ENCODE peak calls at places on chromosomes 12 and 14, in four cellular contexts. One of them, this sample, is unnamed. For H3K36me3, the result is how much of the 10 kb centered on the place peaks cover.

GRCh38 chr12:64446295-64446694 is 5.6 kb upstream of the TBK1 start:
- DNase-seq in neuronal stem cell: no peak
- DNase-seq in spleen: no peak
- DNase-seq in CD8-positive, alpha-beta memory T cell: no peak
- DNase-seq in this sample: no peak

GRCh38 chr12:116687888-116688287 is 50.0 kb downstream of the SPRING1 start:
- DNase-seq in CD8-positive, alpha-beta memory T cell: no peak
- DNase-seq in neuronal stem cell: no peak
- DNase-seq in spleen: peak
- DNase-seq in this sample: no peak

GRCh38 chr12:988616-989015 is 2.4 kb upstream of the ERC1 start:
- DNase-seq in CD8-positive, alpha-beta memory T cell: peak
- DNase-seq in neuronal stem cell: no peak
- DNase-seq in spleen: no peak
- DNase-seq in this sample: no peak

GRCh38 chr12:50732591-50732990 is 31.3 kb upstream of the ATF1 start:
- DNase-seq in spleen: no peak
- DNase-seq in CD8-positive, alpha-beta memory T cell: no peak
- DNase-seq in neuronal stem cell: no peak
- DNase-seq in this sample: peak

GRCh38 chr12:21308785-21309184 is 25.9 kb downstream of the SLCO1A2 start:
- DNase-seq in CD8-positive, alpha-beta memory T cell: no peak
- DNase-seq in neuronal stem cell: no peak
- DNase-seq in spleen: no peak
- DNase-seq in this sample: no peak

GRCh38 chr14:105311838-105312237 is 2.7 kb upstream of the PACS2 start:
- DNase-seq in neuronal stem cell: no peak
- DNase-seq in CD8-positive, alpha-beta memory T cell: no peak
- DNase-seq in spleen: no peak
- DNase-seq in this sample: no peak

GRCh38 chr12:58365087-58365390 is 423.7 kb downstream of the ATP23 start:
- DNase-seq in spleen: no peak
- DNase-seq in neuronal stem cell: no peak
- DNase-seq in CD8-positive, alpha-beta memory T cell: no peak
- DNase-seq in this sample: no peak

GRCh38 chr12:22121224-22121623 is 75.2 kb downstream of the CMAS start:
- DNase-seq in neuronal stem cell: no peak
- DNase-seq in CD8-positive, alpha-beta memory T cell: peak
- DNase-seq in spleen: no peak
- DNase-seq in this sample: no peak

GRCh38 chr12:120314220-120314619 is 12.1 kb downstream of the SIRT4 start:
- DNase-seq in spleen: peak
- DNase-seq in neuronal stem cell: no peak
- DNase-seq in CD8-positive, alpha-beta memory T cell: no peak
- DNase-seq in this sample: peak

GRCh38 chr14:100755649-100756048 is 29.0 kb downstream of the DLK1 start:
- DNase-seq in spleen: no peak
- DNase-seq in neuronal stem cell: no peak
- DNase-seq in CD8-positive, alpha-beta memory T cell: no peak
- DNase-seq in this sample: no peak

GRCh38 chr12:6941786-6942185 is 1.8 kb upstream of the RNU7-1 start:
- DNase-seq in neuronal stem cell: no peak
- DNase-seq in CD8-positive, alpha-beta memory T cell: no peak
- DNase-seq in spleen: peak
- DNase-seq in this sample: no peak

GRCh38 chr14:91946313-91947195 is 940 bp downstream of the FBLN5 start:
- DNase-seq in CD8-positive, alpha-beta memory T cell: no peak
- DNase-seq in spleen: no peak
- DNase-seq in neuronal stem cell: no peak
- DNase-seq in this sample: no peak

DNA sequence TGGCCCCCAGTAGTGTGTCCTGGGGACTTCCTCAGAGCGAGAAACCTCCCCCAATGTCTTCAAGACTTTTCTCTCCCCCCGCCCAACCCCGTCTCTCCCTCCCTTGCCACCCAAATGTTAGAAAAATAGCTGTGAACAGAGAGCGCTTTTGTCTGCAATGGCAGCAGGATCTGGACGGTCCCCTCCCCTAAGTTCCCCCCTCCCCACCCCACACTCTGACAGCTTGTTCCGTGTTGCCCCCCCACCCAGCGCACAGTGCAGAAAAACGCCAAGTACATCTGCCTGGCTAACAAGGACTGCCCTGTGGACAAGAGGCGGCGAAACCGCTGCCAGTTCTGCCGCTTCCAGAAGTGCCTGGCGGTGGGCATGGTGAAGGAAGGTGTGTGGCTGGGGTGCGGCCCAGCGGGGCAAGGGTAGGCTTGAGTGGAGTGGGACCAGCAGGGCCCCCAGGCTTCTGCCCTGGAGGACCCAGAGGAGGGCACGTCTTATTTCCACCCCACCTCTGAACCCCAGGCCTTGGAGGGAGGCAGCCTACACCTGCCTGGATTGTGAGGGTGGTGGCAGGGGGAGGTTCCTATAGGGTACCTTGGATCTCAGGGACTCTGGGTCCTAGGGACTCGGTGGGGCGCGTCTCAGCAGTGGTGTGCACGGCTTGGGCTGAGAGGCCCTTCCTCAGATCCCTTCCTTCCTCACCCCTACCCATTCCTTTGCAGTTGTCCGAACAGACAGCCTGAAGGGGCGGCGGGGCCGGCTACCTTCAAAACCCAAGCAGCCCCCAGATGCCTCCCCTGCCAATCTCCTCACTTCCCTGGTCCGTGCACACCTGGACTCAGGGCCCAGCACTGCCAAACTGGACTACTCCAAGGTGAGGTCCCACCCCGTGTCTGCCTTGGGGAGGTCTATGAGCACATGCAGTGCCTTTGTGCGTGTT is 4.8 kb downstream of the NR4A1 start:
- DNase-seq in spleen: peak
- DNase-seq in CD8-positive, alpha-beta memory T cell: no peak
- DNase-seq in neuronal stem cell: no peak
- DNase-seq in this sample: no peak
- H3K36me3 ChIP-seq in spleen: half or more
- H3K36me3 ChIP-seq in CD8-positive, alpha-beta memory T cell: under half
- H3K36me3 ChIP-seq in neuronal stem cell: under half
- H3K36me3 ChIP-seq in this sample: under half

GRCh38 chr12:128534906-128535305 is 267.9 kb downstream of the TMEM132C start:
- DNase-seq in CD8-positive, alpha-beta memory T cell: no peak
- DNase-seq in spleen: no peak
- DNase-seq in neuronal stem cell: no peak
- DNase-seq in this sample: no peak
- H3K27ac ChIP-seq in CD8-positive, alpha-beta memory T cell: no peak
- H3K27ac ChIP-seq in spleen: no peak
- H3K27ac ChIP-seq in neuronal stem cell: no peak
- H3K27ac ChIP-seq in this sample: no peak

GRCh38 chr14:80959448-80960006 is 4.1 kb downstream of the TSHR start:
- DNase-seq in spleen: no peak
- DNase-seq in neuronal stem cell: no peak
- DNase-seq in CD8-positive, alpha-beta memory T cell: peak
- DNase-seq in this sample: no peak
- H3K4me3 ChIP-seq in spleen: no peak
- H3K4me3 ChIP-seq in neuronal stem cell: no peak
- H3K4me3 ChIP-seq in CD8-positive, alpha-beta memory T cell: peak
- H3K4me3 ChIP-seq in this sample: no peak

DNA sequence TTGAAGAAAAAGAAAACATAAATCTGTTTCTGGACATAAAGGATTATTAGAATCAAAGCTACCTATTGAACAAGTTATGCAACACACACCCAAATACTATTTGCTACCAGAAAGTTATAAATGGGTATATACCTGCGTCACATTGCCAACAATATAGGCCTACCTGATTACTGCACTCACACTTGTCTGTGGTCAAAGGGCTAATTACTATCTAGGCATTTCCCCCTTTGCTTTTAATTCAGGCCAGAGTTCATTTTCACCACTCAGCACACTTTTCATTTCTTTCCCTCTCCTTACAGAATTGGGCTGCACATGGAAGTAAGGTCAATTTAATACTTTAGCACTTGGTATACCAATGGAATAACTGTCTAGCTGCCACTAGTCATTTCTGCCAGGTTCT is 1.7 kb downstream of the SOS2 start:
- DNase-seq in neuronal stem cell: no peak
- DNase-seq in CD8-positive, alpha-beta memory T cell: no peak
- DNase-seq in spleen: no peak
- DNase-seq in this sample: no peak
- H3K36me3 ChIP-seq in neuronal stem cell: under half
- H3K36me3 ChIP-seq in CD8-positive, alpha-beta memory T cell: under half
- H3K36me3 ChIP-seq in spleen: under half
- H3K36me3 ChIP-seq in this sample: under half

GRCh38 chr14:61372379-61372778 is 51.0 kb downstream of the PRKCH start:
- DNase-seq in neuronal stem cell: no peak
- DNase-seq in spleen: no peak
- DNase-seq in CD8-positive, alpha-beta memory T cell: no peak
- DNase-seq in this sample: no peak

GRCh38 chr14:61368061-61368710 is 46.8 kb downstream of the PRKCH start:
- DNase-seq in neuronal stem cell: no peak
- DNase-seq in CD8-positive, alpha-beta memory T cell: no peak
- DNase-seq in spleen: no peak
- DNase-seq in this sample: no peak

GRCh38 chr14:61372842-61373555 is 51.6 kb downstream of the PRKCH start:
- DNase-seq in neuronal stem cell: no peak
- DNase-seq in spleen: no peak
- DNase-seq in CD8-positive, alpha-beta memory T cell: no peak
- DNase-seq in this sample: no peak

GRCh38 chr14:61365667-61366194 is 44.4 kb downstream of the PRKCH start:
- DNase-seq in spleen: no peak
- DNase-seq in neuronal stem cell: no peak
- DNase-seq in CD8-positive, alpha-beta memory T cell: no peak
- DNase-seq in this sample: no peak

GRCh38 chr14:61369097-61369496 is 47.7 kb downstream of the PRKCH start:
- DNase-seq in neuronal stem cell: no peak
- DNase-seq in CD8-positive, alpha-beta memory T cell: no peak
- DNase-seq in spleen: no peak
- DNase-seq in this sample: no peak
- H3K27ac ChIP-seq in neuronal stem cell: no peak
- H3K27ac ChIP-seq in CD8-positive, alpha-beta memory T cell: no peak
- H3K27ac ChIP-seq in spleen: no peak
- H3K27ac ChIP-seq in this sample: no peak

GRCh38 chr14:90399541-90400444 is 3.0 kb downstream of the CALM1 start:
- DNase-seq in CD8-positive, alpha-beta memory T cell: peak
- DNase-seq in neuronal stem cell: peak
- DNase-seq in spleen: peak
- DNase-seq in this sample: peak

GRCh38 chr14:90398841-90399540 is 2.2 kb downstream of the CALM1 start:
- DNase-seq in spleen: no peak
- DNase-seq in neuronal stem cell: no peak
- DNase-seq in CD8-positive, alpha-beta memory T cell: no peak
- DNase-seq in this sample: no peak

GRCh38 chr14:90402009-90402408 is 5.2 kb downstream of the CALM1 start:
- DNase-seq in spleen: no peak
- DNase-seq in CD8-positive, alpha-beta memory T cell: peak
- DNase-seq in neuronal stem cell: no peak
- DNase-seq in this sample: no peak

GRCh38 chr14:90403065-90403464 is 6.2 kb downstream of the CALM1 start:
- DNase-seq in spleen: no peak
- DNase-seq in neuronal stem cell: no peak
- DNase-seq in CD8-positive, alpha-beta memory T cell: no peak
- DNase-seq in this sample: no peak

GRCh38 chr14:90400904-90401561 is 4.2 kb downstream of the CALM1 start:
- DNase-seq in spleen: no peak
- DNase-seq in CD8-positive, alpha-beta memory T cell: no peak
- DNase-seq in neuronal stem cell: no peak
- DNase-seq in this sample: no peak
- H3K4me3 ChIP-seq in spleen: no peak
- H3K4me3 ChIP-seq in CD8-positive, alpha-beta memory T cell: no peak
- H3K4me3 ChIP-seq in neuronal stem cell: no peak
- H3K4me3 ChIP-seq in this sample: no peak

GRCh38 chr12:56591111-56591510 is 39.0 kb downstream of the BAZ2A start:
- DNase-seq in spleen: no peak
- DNase-seq in neuronal stem cell: no peak
- DNase-seq in CD8-positive, alpha-beta memory T cell: no peak
- DNase-seq in this sample: no peak

GRCh38 chr12:56591961-56592360 is 38.2 kb downstream of the BAZ2A start:
- DNase-seq in neuronal stem cell: no peak
- DNase-seq in CD8-positive, alpha-beta memory T cell: no peak
- DNase-seq in spleen: no peak
- DNase-seq in this sample: no peak

GRCh38 chr12:56596815-56597214 is 33.3 kb downstream of the BAZ2A start:
- DNase-seq in neuronal stem cell: no peak
- DNase-seq in spleen: no peak
- DNase-seq in CD8-positive, alpha-beta memory T cell: no peak
- DNase-seq in this sample: no peak

GRCh38 chr12:56590237-56590830 is 39.8 kb downstream of the BAZ2A start:
- DNase-seq in spleen: no peak
- DNase-seq in CD8-positive, alpha-beta memory T cell: no peak
- DNase-seq in neuronal stem cell: no peak
- DNase-seq in this sample: peak

GRCh38 chr12:56593909-56594621 is 36.1 kb downstream of the BAZ2A start:
- DNase-seq in CD8-positive, alpha-beta memory T cell: peak
- DNase-seq in neuronal stem cell: peak
- DNase-seq in spleen: peak
- DNase-seq in this sample: peak
- H3K36me3 ChIP-seq in CD8-positive, alpha-beta memory T cell: under half
- H3K36me3 ChIP-seq in neuronal stem cell: half or more
- H3K36me3 ChIP-seq in spleen: half or more
- H3K36me3 ChIP-seq in this sample: under half

DNA sequence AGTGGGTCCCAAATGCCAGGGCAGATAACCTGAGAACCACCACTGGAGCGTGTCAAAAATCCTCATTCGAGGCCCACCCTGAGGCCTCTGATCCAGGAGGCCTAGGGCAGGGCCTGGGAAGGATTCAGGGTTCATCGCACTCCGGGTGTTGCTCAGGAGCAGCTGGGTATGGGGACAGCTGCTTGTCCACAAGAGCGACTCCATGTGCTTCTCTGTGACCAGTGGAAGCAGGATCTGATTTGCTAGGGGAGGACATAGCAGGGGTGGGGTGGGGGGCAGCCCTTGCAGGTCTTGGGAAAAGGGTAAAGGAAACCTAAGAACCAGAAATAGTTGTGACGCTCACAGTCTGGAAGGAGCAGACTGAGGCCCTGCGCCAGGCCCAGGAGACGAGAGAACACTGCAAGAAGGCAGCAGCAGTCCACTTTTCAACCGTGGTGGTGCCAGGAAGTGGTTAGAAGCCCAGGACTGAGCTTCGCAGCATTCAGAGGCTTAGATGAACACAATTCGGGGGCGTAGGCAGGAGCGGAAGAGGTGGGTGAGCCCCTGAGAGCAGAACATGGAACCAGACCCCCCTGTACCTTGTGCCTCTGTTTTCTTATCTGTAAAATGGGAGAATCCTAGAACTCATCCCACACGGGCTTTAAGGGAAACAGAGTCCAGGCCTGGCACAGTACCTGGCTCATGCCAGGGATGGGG is 33.7 kb downstream of the ITPK1 start:
- DNase-seq in spleen: no peak
- DNase-seq in neuronal stem cell: no peak
- DNase-seq in CD8-positive, alpha-beta memory T cell: peak
- DNase-seq in this sample: no peak
- H3K27ac ChIP-seq in spleen: peak
- H3K27ac ChIP-seq in neuronal stem cell: no peak
- H3K27ac ChIP-seq in CD8-positive, alpha-beta memory T cell: peak
- H3K27ac ChIP-seq in this sample: no peak

This sample was measured in brain microvascular endothelial cell.